ENCODE peak calls at places on chromosomes 4 and X, in seven cellular contexts. S, L, U, Y, T, R and X are unnamed samples.

GRCh38 chr4:59091376-59092142 is 1981.4 kb upstream of the IGFBP7 start:
- DNase-seq in S (no peak), L (no peak), U (no peak), Y (no peak), T (no peak), R (peak), X (no peak)

GRCh38 chr4:76216975-76217814 is 3.6 kb upstream of the SCARB2 start:
- DNase-seq in S (no peak), L (no peak), U (no peak), Y (no peak), T (no peak), R (no peak), X (no peak)

GRCh38 chr4:850323-850945 is 24.5 kb upstream of the CPLX1 start:
- DNase-seq in S (no peak), L (no peak), U (no peak), Y (no peak), T (no peak), R (peak), X (no peak)

GRCh38 chrX:20373063-20373462 is 106.4 kb upstream of the RPS6KA3 start:
- DNase-seq in S (no peak), L (no peak), U (no peak), Y (no peak), T (no peak), R (no peak), X (no peak)

GRCh38 chr4:122824616-122825015 is 2.0 kb upstream of the FGF2 start:
- DNase-seq in S (no peak), L (no peak), U (no peak), Y (no peak), T (no peak), R (no peak), X (no peak)

GRCh38 chr4:37101196-37101595 is 143.3 kb upstream of the NWD2 start:
- DNase-seq in S (no peak), L (no peak), U (no peak), Y (no peak), T (no peak), R (no peak), X (no peak)

GRCh38 chrX:31178769-31179125 is 106.9 kb upstream of the FTHL17 start:
- DNase-seq in S (no peak), L (no peak), U (no peak), Y (no peak), T (no peak), R (no peak), X (no peak)

GRCh38 chr4:30380404-30380998 is 339.7 kb upstream of the PCDH7 start:
- DNase-seq in S (no peak), L (no peak), U (peak), Y (peak), T (peak), R (no peak), X (peak)

GRCh38 chr4:105281016-105281415 is 134.3 kb downstream of the TET2 start:
- DNase-seq in S (no peak), L (no peak), U (no peak), Y (no peak), T (no peak), R (no peak), X (no peak)

GRCh38 chrX:49278081-49278480 is 8.5 kb downstream of the PPP1R3F start:
- DNase-seq in S (no peak), L (no peak), U (no peak), Y (no peak), T (no peak), R (no peak), X (no peak)

GRCh38 chrX:63993936-63994335 is 208.9 kb upstream of the ARHGEF9 start:
- DNase-seq in S (no peak), L (no peak), U (no peak), Y (no peak), T (no peak), R (no peak), X (no peak)

GRCh38 chr4:478373-478772 is 20.6 kb downstream of the ZNF721 start:
- DNase-seq in S (no peak), L (no peak), U (no peak), Y (no peak), T (peak), R (no peak), X (no peak)

GRCh38 chr4:21811576-21811975 is 137.0 kb downstream of the KCNIP4 start:
- DNase-seq in S (no peak), L (no peak), U (no peak), Y (no peak), T (no peak), R (no peak), X (peak)

GRCh38 chr4:71206763-71207162 is 132.1 kb upstream of the SLC4A4 start:
- DNase-seq in S (no peak), L (no peak), U (no peak), Y (no peak), T (no peak), R (no peak), X (no peak)

GRCh38 chr4:140252742-140253555 is 99.0 kb upstream of the MAML3 start:
- DNase-seq in S (peak), L (peak), U (peak), Y (peak), T (peak), R (no peak), X (peak)

GRCh38 chr4:31146366-31146765 is 426.2 kb downstream of the PCDH7 start:
- DNase-seq in S (no peak), L (no peak), U (no peak), Y (no peak), T (no peak), R (no peak), X (no peak)

GRCh38 chrX:16560173-16560572 is 89.8 kb upstream of the S100G start:
- DNase-seq in S (no peak), L (no peak), U (no peak), Y (no peak), T (no peak), R (no peak), X (no peak)

GRCh38 chr4:80045831-80046230 is 27.2 kb downstream of the ANTXR2 start:
- DNase-seq in S (no peak), L (no peak), U (no peak), Y (no peak), T (no peak), R (no peak), X (no peak)

GRCh38 chr4:136424052-136424451 is 1108.2 kb downstream of the PCDH18 start:
- DNase-seq in S (no peak), L (no peak), U (no peak), Y (no peak), T (no peak), R (no peak), X (no peak)

GRCh38 chr4:4980818-4981217 is 38.4 kb downstream of the CYTL1 start:
- DNase-seq in S (no peak), L (no peak), U (no peak), Y (no peak), T (no peak), R (no peak), X (no peak)